ENCODE peak calls at places on chromosome 7, in four cellular contexts. U is neuronal stem cell, Q is H9, B is IMR-90. O is an unnamed sample.
A peak's percentile ranks its signal among the peaks of the same experiment; 100 is the strongest.

GRCh38 chr7:39539816-39540215 is 26.4 kb upstream of the YAE1 start:
- DNase-seq in B (no peak), Q (no peak), U (no peak), O (no peak)

GRCh38 chr7:44713141-44713540 is 35.5 kb upstream of the ZMIZ2 start:
- DNase-seq in U (no peak), Q (no peak), B (no peak), O (no peak)

GRCh38 chr7:51430480-51431086 is 114.0 kb upstream of the COBL start:
- DNase-seq in U (peak; percentile 65), B (peak; percentile 12), Q (no peak), O (peak; percentile 46)

GRCh38 chr7:17233643-17234397 is 64.6 kb upstream of the AHR start:
- DNase-seq in U (no peak), Q (no peak), B (no peak), O (peak; percentile 76)

GRCh38 chr7:121480058-121480457 is 84.0 kb upstream of the FAM3C start:
- DNase-seq in Q (no peak), B (no peak), U (peak; percentile 30), O (no peak)

GRCh38 chr7:74283858-74284447 is 5.3 kb upstream of the CLIP2 start:
- DNase-seq in Q (no peak), B (peak; percentile 55), U (no peak), O (peak; percentile 90)

GRCh38 chr7:75638607-75639070 is 100.1 kb downstream of the HIP1 start:
- DNase-seq in Q (peak; percentile 60), B (peak; percentile 26), U (peak; percentile 63), O (peak; percentile 53)

GRCh38 chr7:155466814-155467675 is 9.1 kb downstream of the EN2 start:
- DNase-seq in B (no peak), Q (peak; percentile 90), U (peak; percentile 82), O (no peak)

GRCh38 chr7:103905997-103906396 is 83.5 kb downstream of the RELN start:
- DNase-seq in U (no peak), B (no peak), Q (no peak), O (no peak)

GRCh38 chr7:67377939-67378862 is 381.6 kb downstream of the TYW1 start:
- DNase-seq in U (peak; percentile 75), Q (peak; percentile 92), B (peak; percentile 61), O (peak; percentile 53)

GRCh38 chr7:112171673-112172072 is 34.5 kb downstream of the DOCK4 start:
- DNase-seq in B (no peak), U (no peak), Q (no peak), O (no peak)

GRCh38 chr7:23272275-23272674 is 25.7 kb downstream of the GPNMB start:
- DNase-seq in B (no peak), U (no peak), Q (no peak), O (no peak)

GRCh38 chr7:66419210-66419609 is 209.5 kb upstream of the KCTD7 start:
- DNase-seq in Q (no peak), B (no peak), U (no peak), O (no peak)

GRCh38 chr7:115827305-115828045 is 203.1 kb downstream of the TFEC start:
- DNase-seq in Q (no peak), B (no peak), U (no peak), O (no peak)

GRCh38 chr7:53119514-53119933 is 84.1 kb downstream of the POM121L12 start:
- DNase-seq in B (no peak), U (no peak), Q (no peak), O (peak; percentile 54)

GRCh38 chr7:112152186-112152585 is 54.0 kb downstream of the DOCK4 start:
- DNase-seq in U (no peak), B (no peak), Q (no peak), O (no peak)

GRCh38 chr7:14351167-14351566 is 361.7 kb upstream of the ETV1 start:
- DNase-seq in Q (no peak), B (no peak), U (peak; percentile 26), O (no peak)

GRCh38 chr7:121076350-121077164 is 88.0 kb downstream of the CPED1 start:
- DNase-seq in U (no peak), B (peak; percentile 93), Q (no peak), O (peak; percentile 79)

GRCh38 chr7:111076205-111076604 is 14.7 kb upstream of the LRRN3 start:
- DNase-seq in B (peak; percentile 74), U (no peak), Q (no peak), O (no peak)

GRCh38 chr7:32070051-32070405 is 179 bp downstream of the PDE1C start:
- DNase-seq in U (no peak), Q (no peak), B (no peak), O (peak; percentile 27)

GRCh38 chr7:66697451-66698438 is 42.8 kb upstream of the RABGEF1 start:
- DNase-seq in Q (no peak), U (no peak), B (peak; percentile 65), O (peak; percentile 14)

GRCh38 chr7:129298268-129298893 is 73.6 kb downstream of the AHCYL2 start:
- DNase-seq in U (peak; percentile 26), Q (no peak), B (peak; percentile 51), O (peak; percentile 43)

GRCh38 chr7:121510302-121510701 is 114.2 kb upstream of the FAM3C start:
- DNase-seq in U (no peak), Q (peak; percentile 75), B (no peak), O (no peak)

GRCh38 chr7:6430271-6430940 is 17.3 kb downstream of the DAGLB start:
- DNase-seq in U (no peak), B (peak; percentile 80), Q (no peak), O (peak; percentile 57)

GRCh38 chr7:131173148-131173890 is 154.4 kb upstream of the MKLN1 start:
- DNase-seq in U (no peak), Q (no peak), B (peak; percentile 52), O (peak; percentile 11)

GRCh38 chr7:4191525-4191924 is 490.6 kb upstream of the FOXK1 start:
- DNase-seq in Q (no peak), U (no peak), B (no peak), O (no peak)

GRCh38 chr7:7190142-7190541 is 7.8 kb downstream of the C1GALT1 start:
- DNase-seq in U (no peak), Q (no peak), B (peak; percentile 74), O (peak; percentile 78)

GRCh38 chr7:137122145-137122544 is 221.4 kb downstream of the PTN start:
- DNase-seq in U (no peak), Q (no peak), B (no peak), O (no peak)

GRCh38 chr7:74269757-74270277 is 15.6 kb upstream of the RFC2 start:
- DNase-seq in U (peak; percentile 61), B (peak; percentile 74), Q (peak; percentile 90), O (peak; percentile 78)

GRCh38 chr7:2566348-2566889 is 7.6 kb downstream of the IQCE start:
- DNase-seq in Q (no peak), U (no peak), B (no peak), O (no peak)

GRCh38 chr7:3164363-3164762 is 120.7 kb upstream of the CARD11 start:
- DNase-seq in U (no peak), Q (no peak), B (no peak), O (no peak)

GRCh38 chr7:128938524-128939074 is 872 bp downstream of the IRF5 start:
- DNase-seq in B (no peak), U (no peak), Q (no peak), O (no peak)

GRCh38 chr7:149707448-149707886 is 65.9 kb downstream of the ZNF467 start:
- DNase-seq in U (no peak), Q (no peak), B (no peak), O (no peak)

GRCh38 chr7:153566324-153566723 is 485.9 kb upstream of the DPP6 start:
- DNase-seq in Q (no peak), U (no peak), B (no peak), O (no peak)
- H4K8ac ChIP-seq in Q (no peak overlapping the region), U (no peak overlapping the region), B (no peak overlapping the region), O (no peak overlapping the region)

GRCh38 chr7:140060788-140061606 is 1.8 kb downstream of the PARP12 start:
- DNase-seq in U (no peak), Q (no peak), B (peak; percentile 75), O (peak; percentile 38)

GRCh38 chr7:140061607-140061930 is 1.2 kb downstream of the PARP12 start:
- DNase-seq in B (no peak), U (no peak), Q (no peak), O (peak; percentile 23)

GRCh38 chr7:140060243-140060630 is 2.5 kb downstream of the PARP12 start:
- DNase-seq in Q (no peak), B (no peak), U (no peak), O (no peak)

GRCh38 chr7:140062528-140063299 is at the start of gene PARP12:
- DNase-seq in B (peak; percentile 77), U (peak; percentile 27), Q (peak; percentile 78), O (peak; percentile 89)

DNA sequence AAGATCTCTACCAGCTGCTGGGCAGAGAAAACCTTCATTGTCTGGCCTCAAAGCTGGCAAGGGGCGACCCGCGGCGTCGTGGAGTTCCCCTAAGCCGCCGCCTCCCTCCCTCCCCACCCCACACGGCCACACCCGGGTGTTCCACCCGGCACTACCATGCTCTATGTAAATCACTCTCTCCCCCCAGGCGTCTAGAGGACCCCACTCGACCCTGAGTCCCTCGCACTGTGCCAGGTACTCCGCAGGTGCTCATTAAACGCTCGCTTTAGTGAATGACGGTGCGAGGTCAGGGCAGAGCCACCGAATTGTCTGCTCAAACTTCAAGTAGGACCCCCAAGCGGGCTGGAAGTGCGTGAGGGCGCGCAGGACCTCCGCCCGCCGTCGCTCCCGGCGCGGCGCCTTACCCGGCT is 628 bp downstream of the PARP12 start:
- DNase-seq in B (no peak), U (no peak), Q (peak; percentile 42), O (peak; percentile 21)
- H4K8ac ChIP-seq in B (peak overlapping the region; percentile 98), U (no peak overlapping the region), Q (no peak overlapping the region), O (peak overlapping the region; percentile 97)

GRCh38 chr7:25656581-25657026 is 428.3 kb upstream of the NPVF start:
- DNase-seq in U (no peak), B (no peak), Q (no peak), O (no peak)
- H4K8ac ChIP-seq in U (no peak overlapping the region), B (no peak overlapping the region), Q (no peak overlapping the region), O (no peak overlapping the region)

GRCh38 chr7:27737591-27737990 is 2.4 kb upstream of the TAX1BP1 start:
- DNase-seq in U (no peak), Q (no peak), B (no peak), O (no peak)

GRCh38 chr7:27740449-27741086 is 606 bp downstream of the TAX1BP1 start:
- DNase-seq in B (peak; percentile 67), U (peak; percentile 56), Q (peak; percentile 96), O (peak; percentile 85)

GRCh38 chr7:27737178-27737577 is 2.8 kb upstream of the TAX1BP1 start:
- DNase-seq in B (no peak), Q (no peak), U (no peak), O (no peak)

GRCh38 chr7:27739301-27739913 is 555 bp upstream of the TAX1BP1 start:
- DNase-seq in B (peak; percentile 70), Q (no peak), U (no peak), O (no peak)

DNA sequence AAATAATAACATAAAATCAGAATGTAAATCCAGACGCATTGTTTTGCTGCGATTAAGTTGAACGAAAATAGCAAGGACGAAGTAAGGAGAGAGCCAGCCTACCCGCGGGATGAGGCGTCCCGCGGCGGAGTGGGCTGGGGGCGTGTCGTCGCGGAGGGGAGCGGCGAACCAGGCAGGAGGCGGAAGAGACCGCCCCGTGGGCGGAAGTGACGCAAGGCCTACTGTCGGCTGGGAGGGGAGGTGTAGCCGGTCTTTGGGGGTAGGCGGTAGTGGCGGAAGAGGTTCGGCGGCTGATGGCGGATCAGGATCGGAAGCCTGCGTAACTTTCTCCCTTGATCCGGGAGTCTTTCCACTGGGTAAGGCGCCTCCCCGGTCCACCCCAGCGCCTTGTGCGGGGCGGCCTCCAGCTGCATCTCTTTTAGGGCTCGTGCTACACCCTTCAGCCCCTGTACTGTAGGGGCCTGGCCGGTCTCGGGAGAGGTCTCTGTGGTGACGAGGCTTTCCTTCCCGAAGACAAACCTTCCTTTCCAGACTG is at the start of gene TAX1BP1:
- DNase-seq in B (peak; percentile 94), U (peak; percentile 83), Q (peak; percentile 95), O (peak; percentile 97)
- H4K8ac ChIP-seq in B (peak within 1 kb of the TSS; percentile 72), U (no peak within 1 kb of the TSS), Q (no peak within 1 kb of the TSS), O (peak within 1 kb of the TSS; percentile 81)